ENCODE peak calls at places on chromosome 20, in eight cellular contexts. One of them, this sample, is unnamed.

GRCh38 chr20:23142162-23143050 is 56.3 kb upstream of the CD93 start:
- DNase-seq in NB4: peak
- DNase-seq in adrenal gland: no peak
- DNase-seq in transverse colon: no peak
- DNase-seq in gastrocnemius medialis: no peak
- DNase-seq in endothelial cell of umbilical vein: no peak
- DNase-seq in A549: no peak
- DNase-seq in upper lobe of left lung: peak
- DNase-seq in this sample: no peak

GRCh38 chr20:16803965-16804792 is 56.0 kb downstream of the OTOR start:
- DNase-seq in adrenal gland: peak
- DNase-seq in upper lobe of left lung: peak
- DNase-seq in A549: peak
- DNase-seq in gastrocnemius medialis: no peak
- DNase-seq in NB4: peak
- DNase-seq in endothelial cell of umbilical vein: peak
- DNase-seq in transverse colon: peak
- DNase-seq in this sample: peak

GRCh38 chr20:56223352-56223751 is 25.2 kb upstream of the MC3R start:
- DNase-seq in NB4: no peak
- DNase-seq in transverse colon: no peak
- DNase-seq in endothelial cell of umbilical vein: no peak
- DNase-seq in upper lobe of left lung: no peak
- DNase-seq in A549: no peak
- DNase-seq in adrenal gland: no peak
- DNase-seq in gastrocnemius medialis: no peak
- DNase-seq in this sample: no peak

GRCh38 chr20:48313346-48313745 is 514.5 kb downstream of the PREX1 start:
- DNase-seq in adrenal gland: no peak
- DNase-seq in upper lobe of left lung: no peak
- DNase-seq in A549: no peak
- DNase-seq in endothelial cell of umbilical vein: no peak
- DNase-seq in transverse colon: no peak
- DNase-seq in gastrocnemius medialis: no peak
- DNase-seq in NB4: peak
- DNase-seq in this sample: no peak

GRCh38 chr20:38635721-38636285 is 34.2 kb downstream of the ARHGAP40 start:
- DNase-seq in NB4: peak
- DNase-seq in upper lobe of left lung: no peak
- DNase-seq in A549: no peak
- DNase-seq in transverse colon: no peak
- DNase-seq in gastrocnemius medialis: no peak
- DNase-seq in endothelial cell of umbilical vein: no peak
- DNase-seq in adrenal gland: no peak
- DNase-seq in this sample: no peak

GRCh38 chr20:37970856-37971245 is 62.4 kb downstream of the TTI1 start:
- DNase-seq in endothelial cell of umbilical vein: no peak
- DNase-seq in A549: no peak
- DNase-seq in adrenal gland: no peak
- DNase-seq in upper lobe of left lung: no peak
- DNase-seq in transverse colon: no peak
- DNase-seq in NB4: no peak
- DNase-seq in gastrocnemius medialis: no peak
- DNase-seq in this sample: no peak

GRCh38 chr20:8647868-8648495 is 420.9 kb upstream of the PLCB4 start:
- DNase-seq in adrenal gland: no peak
- DNase-seq in A549: no peak
- DNase-seq in gastrocnemius medialis: no peak
- DNase-seq in transverse colon: peak
- DNase-seq in NB4: peak
- DNase-seq in endothelial cell of umbilical vein: no peak
- DNase-seq in upper lobe of left lung: no peak
- DNase-seq in this sample: no peak

GRCh38 chr20:54292186-54292585 is 84.3 kb downstream of the PFDN4 start:
- DNase-seq in transverse colon: no peak
- DNase-seq in A549: no peak
- DNase-seq in upper lobe of left lung: no peak
- DNase-seq in NB4: no peak
- DNase-seq in endothelial cell of umbilical vein: peak
- DNase-seq in gastrocnemius medialis: no peak
- DNase-seq in adrenal gland: no peak
- DNase-seq in this sample: no peak

GRCh38 chr20:52410746-52411317 is 219.3 kb upstream of the ZFP64 start:
- DNase-seq in adrenal gland: no peak
- DNase-seq in NB4: peak
- DNase-seq in upper lobe of left lung: no peak
- DNase-seq in gastrocnemius medialis: no peak
- DNase-seq in endothelial cell of umbilical vein: no peak
- DNase-seq in A549: no peak
- DNase-seq in transverse colon: no peak
- DNase-seq in this sample: no peak

GRCh38 chr20:33352258-33353012 is 48.9 kb downstream of the CDK5RAP1 start:
- DNase-seq in transverse colon: no peak
- DNase-seq in A549: no peak
- DNase-seq in endothelial cell of umbilical vein: no peak
- DNase-seq in upper lobe of left lung: no peak
- DNase-seq in adrenal gland: no peak
- DNase-seq in gastrocnemius medialis: no peak
- DNase-seq in NB4: no peak
- DNase-seq in this sample: no peak

GRCh38 chr20:6845141-6845540 is 77.7 kb downstream of the BMP2 start:
- DNase-seq in endothelial cell of umbilical vein: no peak
- DNase-seq in upper lobe of left lung: no peak
- DNase-seq in A549: no peak
- DNase-seq in NB4: no peak
- DNase-seq in adrenal gland: no peak
- DNase-seq in gastrocnemius medialis: no peak
- DNase-seq in transverse colon: no peak
- DNase-seq in this sample: no peak

GRCh38 chr20:8981482-8981881 is 87.4 kb upstream of the PLCB4 start:
- DNase-seq in upper lobe of left lung: no peak
- DNase-seq in endothelial cell of umbilical vein: no peak
- DNase-seq in gastrocnemius medialis: no peak
- DNase-seq in transverse colon: no peak
- DNase-seq in adrenal gland: no peak
- DNase-seq in NB4: no peak
- DNase-seq in A549: no peak
- DNase-seq in this sample: no peak

GRCh38 chr20:44447827-44448419 is 27.8 kb upstream of the TTPAL start:
- DNase-seq in A549: no peak
- DNase-seq in adrenal gland: no peak
- DNase-seq in transverse colon: peak
- DNase-seq in upper lobe of left lung: no peak
- DNase-seq in NB4: no peak
- DNase-seq in endothelial cell of umbilical vein: no peak
- DNase-seq in gastrocnemius medialis: no peak
- DNase-seq in this sample: no peak

GRCh38 chr20:21504323-21504722 is 9.5 kb downstream of the NKX2-2 start:
- DNase-seq in upper lobe of left lung: no peak
- DNase-seq in transverse colon: no peak
- DNase-seq in NB4: no peak
- DNase-seq in gastrocnemius medialis: no peak
- DNase-seq in A549: no peak
- DNase-seq in endothelial cell of umbilical vein: no peak
- DNase-seq in adrenal gland: no peak
- DNase-seq in this sample: no peak

GRCh38 chr20:52313335-52313963 is 121.9 kb upstream of the ZFP64 start:
- DNase-seq in gastrocnemius medialis: no peak
- DNase-seq in upper lobe of left lung: no peak
- DNase-seq in endothelial cell of umbilical vein: peak
- DNase-seq in NB4: no peak
- DNase-seq in adrenal gland: peak
- DNase-seq in A549: peak
- DNase-seq in transverse colon: no peak
- DNase-seq in this sample: no peak

GRCh38 chr20:1327241-1327653 is 1.7 kb downstream of the SDCBP2 start:
- DNase-seq in transverse colon: peak
- DNase-seq in endothelial cell of umbilical vein: peak
- DNase-seq in upper lobe of left lung: peak
- DNase-seq in A549: no peak
- DNase-seq in adrenal gland: peak
- DNase-seq in gastrocnemius medialis: no peak
- DNase-seq in NB4: peak
- DNase-seq in this sample: no peak
- H3K4me3 ChIP-seq in transverse colon: no peak
- H3K4me3 ChIP-seq in endothelial cell of umbilical vein: no peak
- H3K4me3 ChIP-seq in upper lobe of left lung: no peak
- H3K4me3 ChIP-seq in A549: no peak
- H3K4me3 ChIP-seq in adrenal gland: no peak
- H3K4me3 ChIP-seq in gastrocnemius medialis: no peak
- H3K4me3 ChIP-seq in NB4: no peak
- H3K4me3 ChIP-seq in this sample: no peak

DNA sequence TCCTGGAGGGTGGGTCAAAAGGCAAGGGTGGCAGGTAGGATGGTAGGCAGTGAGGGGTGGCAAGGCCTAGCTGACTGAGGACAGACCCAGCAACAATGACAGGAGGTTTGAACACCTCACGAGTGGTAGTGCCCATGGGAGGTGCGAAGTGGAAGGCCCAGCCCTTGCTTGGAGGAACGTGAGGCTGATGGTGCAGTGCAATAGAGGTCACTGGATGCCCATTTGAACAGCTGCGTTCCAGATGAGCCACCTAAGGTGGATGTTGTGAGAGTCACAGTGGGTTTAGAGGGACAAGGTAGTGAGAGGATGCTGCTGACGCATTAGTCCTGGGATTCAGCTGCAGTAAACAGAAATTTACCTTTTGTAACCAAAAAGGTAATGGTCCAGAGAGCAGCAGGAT is 15.6 kb downstream of the TMEM74B start:
- DNase-seq in endothelial cell of umbilical vein: no peak
- DNase-seq in transverse colon: no peak
- DNase-seq in gastrocnemius medialis: no peak
- DNase-seq in NB4: no peak
- DNase-seq in upper lobe of left lung: no peak
- DNase-seq in A549: no peak
- DNase-seq in adrenal gland: no peak
- DNase-seq in this sample: no peak
- TF ChIP-seq POLR2A in endothelial cell of umbilical vein: no peak
- TF ChIP-seq POLR2A in transverse colon: no peak
- TF ChIP-seq POLR2A in gastrocnemius medialis: no peak
- TF ChIP-seq POLR2A in NB4: no peak
- TF ChIP-seq POLR2A in upper lobe of left lung: no peak
- TF ChIP-seq POLR2A in A549: no peak
- TF ChIP-seq POLR2A in adrenal gland: no peak
- TF ChIP-seq POLR2A in this sample: no peak

DNA sequence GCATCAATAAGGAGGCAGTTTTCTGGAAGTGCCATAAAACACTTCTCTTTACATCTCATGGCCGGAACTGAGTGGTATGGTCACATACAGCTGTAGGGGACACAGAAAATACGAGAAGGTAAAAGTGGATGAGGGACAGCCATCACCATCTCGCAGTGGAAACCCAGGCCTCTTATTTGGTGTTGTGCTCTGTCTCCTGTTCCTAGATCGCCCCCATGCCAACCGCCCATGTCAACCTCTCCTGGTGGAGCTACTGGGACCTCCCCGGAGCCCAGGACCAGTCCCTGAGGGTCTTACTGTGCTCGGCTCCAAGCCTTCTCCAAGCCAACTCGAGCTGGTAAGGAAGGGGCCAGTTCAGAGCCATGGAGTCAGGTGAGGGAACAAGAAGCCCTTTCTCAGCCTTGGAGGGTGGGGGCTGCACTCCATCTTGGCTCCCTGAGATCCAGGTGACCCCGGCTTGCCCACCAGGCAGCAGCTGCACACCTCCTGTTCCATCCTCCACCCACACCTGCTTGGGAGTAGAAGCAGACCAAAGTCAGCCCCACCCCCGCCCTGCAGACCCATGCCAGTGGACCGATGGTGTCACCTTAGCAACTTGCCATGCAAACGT is 149.0 kb upstream of the CST7 start:
- DNase-seq in A549: no peak
- DNase-seq in upper lobe of left lung: no peak
- DNase-seq in adrenal gland: no peak
- DNase-seq in endothelial cell of umbilical vein: no peak
- DNase-seq in NB4: no peak
- DNase-seq in transverse colon: no peak
- DNase-seq in gastrocnemius medialis: no peak
- DNase-seq in this sample: no peak
- H3K4me3 ChIP-seq in A549: no peak
- H3K4me3 ChIP-seq in upper lobe of left lung: no peak
- H3K4me3 ChIP-seq in adrenal gland: no peak
- H3K4me3 ChIP-seq in endothelial cell of umbilical vein: no peak
- H3K4me3 ChIP-seq in NB4: no peak
- H3K4me3 ChIP-seq in transverse colon: no peak
- H3K4me3 ChIP-seq in gastrocnemius medialis: no peak
- H3K4me3 ChIP-seq in this sample: no peak

GRCh38 chr20:17872920-17873319 is 95.7 kb downstream of the SNX5 start:
- DNase-seq in endothelial cell of umbilical vein: no peak
- DNase-seq in adrenal gland: no peak
- DNase-seq in NB4: no peak
- DNase-seq in upper lobe of left lung: no peak
- DNase-seq in A549: no peak
- DNase-seq in gastrocnemius medialis: no peak
- DNase-seq in transverse colon: no peak
- DNase-seq in this sample: no peak

GRCh38 chr20:17875981-17876385 is 92.6 kb downstream of the SNX5 start:
- DNase-seq in adrenal gland: no peak
- DNase-seq in NB4: no peak
- DNase-seq in upper lobe of left lung: no peak
- DNase-seq in gastrocnemius medialis: no peak
- DNase-seq in endothelial cell of umbilical vein: no peak
- DNase-seq in transverse colon: no peak
- DNase-seq in A549: no peak
- DNase-seq in this sample: no peak

GRCh38 chr20:17873410-17874270 is 95.0 kb downstream of the SNX5 start:
- DNase-seq in endothelial cell of umbilical vein: peak
- DNase-seq in transverse colon: peak
- DNase-seq in upper lobe of left lung: peak
- DNase-seq in NB4: no peak
- DNase-seq in adrenal gland: peak
- DNase-seq in A549: peak
- DNase-seq in gastrocnemius medialis: peak
- DNase-seq in this sample: peak

GRCh38 chr20:17874271-17875105 is 94.1 kb downstream of the SNX5 start:
- DNase-seq in upper lobe of left lung: no peak
- DNase-seq in adrenal gland: no peak
- DNase-seq in endothelial cell of umbilical vein: no peak
- DNase-seq in transverse colon: no peak
- DNase-seq in gastrocnemius medialis: no peak
- DNase-seq in NB4: no peak
- DNase-seq in A549: no peak
- DNase-seq in this sample: no peak

GRCh38 chr20:17875106-17875980 is 93.3 kb downstream of the SNX5 start:
- DNase-seq in A549: no peak
- DNase-seq in endothelial cell of umbilical vein: peak
- DNase-seq in upper lobe of left lung: peak
- DNase-seq in gastrocnemius medialis: no peak
- DNase-seq in adrenal gland: peak
- DNase-seq in transverse colon: peak
- DNase-seq in NB4: no peak
- DNase-seq in this sample: peak
- TF ChIP-seq POLR2A in A549: no peak
- TF ChIP-seq POLR2A in endothelial cell of umbilical vein: no peak
- TF ChIP-seq POLR2A in upper lobe of left lung: no peak
- TF ChIP-seq POLR2A in gastrocnemius medialis: no peak
- TF ChIP-seq POLR2A in adrenal gland: peak
- TF ChIP-seq POLR2A in transverse colon: peak
- TF ChIP-seq POLR2A in NB4: no peak
- TF ChIP-seq POLR2A in this sample: no peak